ENCODE peak calls at places on chromosome 17, in four cellular contexts. K, F, B and U are unnamed samples.
A peak's percentile ranks its signal among the peaks of the same experiment; 100 is the strongest.

GRCh38 chr17:21124096-21124495 is 2.7 kb upstream of the DHRS7B start:
- DNase-seq in K (no peak), F (no peak), B (no peak), U (no peak)

GRCh38 chr17:50053654-50053960 is 2.3 kb upstream of the ITGA3 start:
- DNase-seq in K (no peak), F (peak; percentile 69), B (no peak), U (no peak)

GRCh38 chr17:11980813-11981212 is 16.5 kb downstream of the ZNF18 start:
- DNase-seq in K (no peak), F (no peak), B (no peak), U (no peak)

GRCh38 chr17:19322861-19323260 is 39.7 kb downstream of the B9D1 start:
- DNase-seq in K (no peak), F (no peak), B (no peak), U (no peak)

GRCh38 chr17:59829217-59830006 is 63.3 kb downstream of the TUBD1 start:
- DNase-seq in K (no peak), F (peak; percentile 70), B (peak; percentile 54), U (no peak)

GRCh38 chr17:75191584-75191983 is 8.8 kb upstream of the SUMO2 start:
- DNase-seq in K (no peak), F (no peak), B (no peak), U (no peak)

GRCh38 chr17:45895304-45895968 is 1.1 kb downstream of the MAPT start:
- DNase-seq in K (no peak), F (peak; percentile 68), B (no peak), U (no peak)

GRCh38 chr17:69047368-69048263 is 13.1 kb downstream of the ABCA9 start:
- DNase-seq in K (peak; percentile 72), F (no peak), B (peak; percentile 59), U (peak; percentile 73)

GRCh38 chr17:28717578-28718316 is at the start of gene RAB34:
- DNase-seq in K (peak; percentile 76), F (peak; percentile 96), B (peak; percentile 72), U (peak; percentile 36)

GRCh38 chr17:66115246-66115645 is 76.7 kb downstream of the CEP112 start:
- DNase-seq in K (no peak), F (peak; percentile 42), B (no peak), U (no peak)

GRCh38 chr17:2718150-2718938 is 6.8 kb upstream of the CLUH start:
- DNase-seq in K (no peak), F (peak; percentile 46), B (no peak), U (no peak)

DNA sequence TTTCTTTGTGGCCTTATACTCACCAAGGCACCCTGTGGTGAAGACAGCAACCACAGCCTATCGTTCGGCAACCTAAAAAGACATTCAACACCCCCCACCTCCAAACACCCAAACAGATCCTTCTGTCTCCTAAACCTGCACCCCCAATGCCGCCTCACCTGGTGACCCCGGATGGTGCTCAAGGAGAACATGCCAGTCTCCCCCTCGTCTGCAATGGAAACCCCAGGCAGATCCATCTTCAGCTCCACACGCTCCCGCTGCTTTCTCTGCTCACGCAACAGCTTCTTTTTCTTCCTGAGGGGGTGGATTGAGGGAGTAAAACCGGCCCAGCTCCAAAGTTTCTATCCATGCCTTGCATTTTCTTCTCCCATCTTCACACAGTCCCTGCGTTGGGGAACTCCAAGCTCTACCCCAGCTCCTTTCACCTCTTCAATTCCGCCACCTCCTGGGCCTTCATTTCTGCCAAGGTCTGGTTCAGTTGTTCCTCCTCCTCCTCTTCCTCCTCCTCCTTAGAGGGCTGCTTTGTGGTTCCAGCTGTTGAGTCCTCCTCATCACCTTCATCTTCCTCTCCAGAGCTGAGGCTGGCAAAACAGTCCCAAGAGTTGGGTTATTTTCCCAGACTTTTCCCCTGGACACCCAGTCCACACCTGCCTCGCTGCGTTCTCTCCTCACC is 3.4 kb upstream of the PSMC5 start:
- DNase-seq in K (no peak), F (peak; percentile 69), B (no peak), U (no peak)
- H3K27ac ChIP-seq in K (no peak overlapping the region), F (no peak overlapping the region), B (no peak overlapping the region), U (no peak overlapping the region)

GRCh38 chr17:43779145-43780125 is 658 bp upstream of the DUSP3 start:
- DNase-seq in K (no peak), F (no peak), B (no peak), U (no peak)
- TF ChIP-seq CTCF in K (peak; percentile 34), F (peak; percentile 9), B (no peak), U (peak; percentile 15)

GRCh38 chr17:57931488-57932137 is 23.6 kb downstream of the CUEDC1 start:
- DNase-seq in K (no peak), F (peak; percentile 64), B (no peak), U (no peak)
- H3K27ac ChIP-seq in K (peak overlapping the region; percentile 23), F (no peak overlapping the region), B (peak overlapping the region; percentile 60), U (peak overlapping the region; percentile 26)

GRCh38 chr17:81347437-81347836 is 47.8 kb upstream of the BAHCC1 start:
- DNase-seq in K (no peak), F (no peak), B (no peak), U (no peak)

GRCh38 chr17:81346908-81347349 is 48.3 kb upstream of the BAHCC1 start:
- DNase-seq in K (no peak), F (no peak), B (no peak), U (no peak)

GRCh38 chr17:81346090-81346907 is 49.0 kb upstream of the BAHCC1 start:
- DNase-seq in K (peak; percentile 99), F (peak; percentile 100), B (peak; percentile 99), U (peak; percentile 93)

GRCh38 chr17:81342700-81343070 is 47.6 kb upstream of the SLC38A10 start:
- DNase-seq in K (no peak), F (no peak), B (no peak), U (no peak)

GRCh38 chr17:81345211-81346089 is 49.8 kb upstream of the BAHCC1 start:
- DNase-seq in K (peak; percentile 94), F (peak; percentile 99), B (peak; percentile 89), U (no peak)
- TF ChIP-seq CTCF in K (peak; percentile 26), F (peak; percentile 13), B (peak; percentile 22), U (peak; percentile 34)

DNA sequence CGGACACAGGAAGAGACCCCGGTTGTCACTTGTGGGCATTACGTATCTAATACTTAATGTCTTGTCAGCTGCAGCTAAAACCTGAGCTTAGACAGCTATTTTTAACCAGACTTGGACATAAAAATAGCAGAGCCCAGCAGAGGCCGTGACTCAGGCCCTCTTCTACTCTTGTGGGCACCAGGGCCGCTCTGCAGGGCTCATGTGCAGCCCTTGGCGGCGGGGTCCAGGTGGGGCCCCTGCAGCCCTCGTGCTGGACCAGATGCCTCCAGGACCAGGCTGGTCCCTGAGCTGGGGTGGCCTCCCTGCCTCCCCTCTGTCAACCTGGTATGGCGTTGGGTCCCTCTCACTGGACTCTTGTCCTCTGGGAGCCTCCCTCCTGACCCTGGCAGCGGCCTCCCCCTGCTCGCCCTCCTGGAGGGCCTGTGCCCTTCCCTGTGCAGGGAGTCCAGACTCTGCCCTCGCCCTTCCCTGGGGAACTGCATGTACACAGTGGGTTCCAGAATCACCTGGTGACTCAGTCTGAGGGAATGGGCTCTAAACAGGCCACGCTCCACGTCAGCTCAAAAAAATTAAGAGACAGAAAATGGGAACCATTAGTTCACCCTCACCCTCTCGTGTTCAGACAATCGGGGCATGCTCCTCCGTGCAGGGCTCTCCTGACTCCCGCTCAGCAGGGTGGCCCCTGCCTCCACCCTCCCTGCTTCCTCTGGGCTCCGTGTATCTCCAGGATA is 9.7 kb downstream of the CDK5R1 start:
- DNase-seq in K (peak; percentile 46), F (peak; percentile 99), B (no peak), U (peak; percentile 85)
- H3K27ac ChIP-seq in K (peak overlapping the region; percentile 43), F (peak overlapping the region; percentile 64), B (peak overlapping the region; percentile 54), U (peak overlapping the region; percentile 92)

DNA sequence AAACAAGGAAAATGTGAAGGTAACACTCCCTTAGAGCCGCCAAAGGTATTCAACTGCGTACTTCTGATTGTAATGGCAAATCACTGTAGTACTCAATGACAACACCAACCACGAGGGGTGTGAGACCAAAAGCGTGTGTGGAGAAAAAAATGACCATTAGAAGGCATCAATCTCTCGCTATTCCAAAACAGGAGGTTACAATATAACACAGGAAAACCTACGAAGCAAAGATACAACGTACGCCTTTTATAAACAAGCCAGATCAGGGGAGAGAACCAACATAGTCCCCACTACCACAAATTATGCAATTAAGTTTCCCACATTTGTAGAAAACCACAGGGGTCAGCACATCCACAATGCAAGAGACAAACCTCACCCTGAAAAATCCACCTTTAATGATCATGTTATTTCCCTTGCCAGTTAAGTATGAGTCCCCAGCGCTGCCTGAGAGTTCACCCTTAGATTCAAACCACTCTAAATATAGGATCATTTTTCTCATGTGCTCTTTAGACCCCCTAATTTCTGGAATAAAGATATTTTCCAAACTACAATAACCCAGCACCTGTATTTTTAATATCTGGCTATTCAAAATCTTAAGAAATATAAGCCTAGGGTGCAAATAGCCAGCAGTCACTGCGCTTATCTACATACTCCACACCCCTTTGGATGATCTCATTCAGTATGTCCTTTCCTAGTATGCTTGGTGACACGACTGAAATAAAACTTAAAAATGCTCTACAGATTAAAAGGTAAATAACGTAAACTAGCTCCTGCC is 12.4 kb downstream of the TEX14 start:
- DNase-seq in K (no peak), F (peak; percentile 37), B (peak; percentile 18), U (no peak)
- TF ChIP-seq CTCF in K (no peak), F (no peak), B (no peak), U (no peak)

DNA sequence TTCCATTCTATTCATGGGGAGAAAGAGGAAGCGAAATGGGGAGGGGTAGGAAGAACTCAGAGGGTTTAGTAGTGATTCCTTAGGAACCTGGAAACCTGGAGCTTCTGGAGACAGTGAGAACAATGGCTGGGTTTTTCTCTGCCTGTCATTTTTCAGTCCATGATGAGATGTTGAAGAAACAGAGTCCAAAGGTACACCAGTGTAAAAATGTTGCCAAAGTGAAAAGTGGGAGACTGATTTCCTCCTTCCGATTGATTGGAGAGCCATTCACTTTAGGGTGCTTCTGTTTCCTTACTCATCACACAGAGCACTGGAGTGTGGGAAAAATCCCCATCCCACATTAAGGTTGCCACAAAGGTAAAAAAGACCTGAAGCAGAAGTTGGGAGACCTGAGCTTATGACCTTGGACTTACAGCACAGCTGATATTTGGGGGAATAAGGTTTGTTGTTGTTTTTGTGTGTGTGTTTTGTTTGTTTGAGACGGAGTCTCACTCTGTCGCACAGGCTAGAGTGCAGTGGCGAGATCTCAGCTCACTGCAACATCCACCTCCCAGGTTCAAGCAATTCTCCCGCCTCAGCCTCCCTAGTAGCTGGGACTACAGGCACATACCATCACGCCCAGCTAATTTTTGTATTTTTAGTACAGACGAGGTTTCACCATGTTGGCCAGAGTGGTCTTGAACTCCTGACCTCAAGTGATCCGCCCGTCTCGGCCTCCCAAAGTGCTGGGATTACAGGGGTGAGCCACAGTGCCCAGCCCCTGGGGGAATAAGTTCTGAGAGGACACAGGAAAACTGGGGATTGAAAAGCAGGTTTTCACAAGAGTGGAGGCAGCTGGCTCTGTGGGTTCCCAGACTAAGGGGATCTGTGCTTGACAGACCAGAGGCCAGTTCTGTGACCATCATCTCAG is 1.4 kb upstream of the DHX8 start:
- DNase-seq in K (no peak), F (peak; percentile 48), B (no peak), U (no peak)
- H3K27ac ChIP-seq in K (no peak overlapping the region), F (no peak overlapping the region), B (peak overlapping the region; percentile 86), U (peak overlapping the region; percentile 80)

DNA sequence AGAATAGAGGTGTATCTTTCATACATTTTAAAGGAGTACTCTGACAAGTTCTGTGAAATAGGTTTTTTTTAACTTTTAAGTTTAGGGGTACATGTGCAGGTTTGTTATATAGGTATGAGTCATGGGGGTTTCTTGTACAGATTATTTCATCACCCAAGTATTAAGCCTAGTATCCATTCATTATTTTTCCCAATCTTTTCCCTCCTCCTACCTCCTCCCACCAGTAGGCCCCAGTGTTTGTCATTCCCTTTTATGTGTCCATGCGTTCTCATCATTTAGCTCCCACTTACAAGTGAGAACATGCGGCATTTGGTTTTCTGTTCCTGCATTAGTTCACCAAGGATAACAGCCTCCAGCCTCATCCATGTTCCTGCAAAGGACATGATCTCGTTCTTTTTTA is 175.5 kb downstream of the CYB561 start:
- DNase-seq in K (no peak), F (no peak), B (no peak), U (no peak)
- TF ChIP-seq CTCF in K (no peak), F (no peak), B (no peak), U (no peak)